ENCODE peak calls at places on chromosomes 6 and 20, in seven cellular contexts. K is ascending aorta, D is D721Med, H is endothelial cell, W is coronary artery, P is progenitor cell of endocrine pancreas, U is astrocyte of the spinal cord. Q is an unnamed sample.

GRCh38 chr20:45308078-45308778 is at the start of gene MATN4:
- DNase-seq in K (no peak), D (no peak), H (no peak), P (no peak), W (no peak), U (no peak), Q (no peak)

GRCh38 chr6:235763-236360 is 56.4 kb upstream of the DUSP22 start:
- DNase-seq in K (no peak), H (no peak), U (peak; percentile 64), P (no peak), D (no peak), W (no peak), Q (peak; percentile 39)

GRCh38 chr6:52900536-52900935 is 9.0 kb downstream of the GSTA3 start:
- DNase-seq in P (no peak), U (no peak), D (no peak), H (no peak), K (no peak), W (no peak), Q (no peak)

GRCh38 chr6:3697609-3698008 is 53.9 kb downstream of the PXDC1 start:
- DNase-seq in W (no peak), H (no peak), D (no peak), K (peak; percentile 77), P (no peak), U (peak; percentile 93), Q (peak; percentile 89)

GRCh38 chr6:26097268-26097875 is 10.1 kb downstream of the HFE start:
- DNase-seq in P (peak; percentile 39), H (peak; percentile 57), D (no peak), W (no peak), K (peak; percentile 82), U (peak; percentile 66), Q (peak; percentile 81)

GRCh38 chr20:1291191-1291741 is 25.2 kb downstream of the SNPH start:
- DNase-seq in W (no peak), U (peak; percentile 18), K (no peak), H (no peak), D (no peak), P (no peak), Q (peak; percentile 74)

GRCh38 chr6:108156938-108157233 is 8.9 kb upstream of the NR2E1 start:
- DNase-seq in D (no peak), K (peak; percentile 7), P (no peak), H (no peak), U (no peak), W (no peak), Q (no peak)

GRCh38 chr20:1491281-1491840 is at the start of gene SIRPB2:
- DNase-seq in P (no peak), K (peak; percentile 78), W (peak; percentile 71), H (peak; percentile 66), U (no peak), D (no peak), Q (peak; percentile 47)

GRCh38 chr6:43506171-43506570 is 4.0 kb downstream of the LRRC73 start:
- DNase-seq in K (no peak), H (no peak), P (no peak), D (no peak), U (no peak), W (no peak), Q (no peak)

GRCh38 chr20:53447271-53447670 is 146.4 kb downstream of the ZNF217 start:
- DNase-seq in H (no peak), W (no peak), U (no peak), P (no peak), K (no peak), D (no peak), Q (no peak)

GRCh38 chr6:89400050-89400449 is 12.0 kb downstream of the RRAGD start:
- DNase-seq in K (no peak), H (no peak), W (no peak), U (no peak), D (no peak), P (no peak), Q (no peak)

GRCh38 chr20:5570442-5570841 is 179.8 kb upstream of the SHLD1 start:
- DNase-seq in W (no peak), H (no peak), D (no peak), P (no peak), K (no peak), U (no peak), Q (no peak)

GRCh38 chr6:162313922-162314660 is 413.5 kb downstream of the PRKN start:
- DNase-seq in P (no peak), K (no peak), D (no peak), U (peak; percentile 2), H (no peak), W (no peak), Q (no peak)

GRCh38 chr20:51244496-51244895 is 221.6 kb upstream of the KCNG1 start:
- DNase-seq in P (no peak), W (no peak), H (no peak), D (no peak), U (no peak), K (no peak), Q (no peak)

GRCh38 chr20:51249215-51249614 is 226.3 kb upstream of the KCNG1 start:
- DNase-seq in D (no peak), U (no peak), W (no peak), H (no peak), P (no peak), K (no peak), Q (no peak)

GRCh38 chr20:51255417-51255816 is 232.5 kb upstream of the KCNG1 start:
- DNase-seq in K (no peak), H (no peak), P (no peak), W (no peak), D (no peak), U (no peak), Q (no peak)

GRCh38 chr20:51249781-51250180 is 226.9 kb upstream of the KCNG1 start:
- DNase-seq in P (no peak), W (no peak), U (no peak), K (no peak), H (no peak), D (no peak), Q (no peak)
- TF ChIP-seq CTCF in P (no peak), W (no peak), U (no peak), K (no peak), H (no peak), D (no peak), Q (no peak)

DNA sequence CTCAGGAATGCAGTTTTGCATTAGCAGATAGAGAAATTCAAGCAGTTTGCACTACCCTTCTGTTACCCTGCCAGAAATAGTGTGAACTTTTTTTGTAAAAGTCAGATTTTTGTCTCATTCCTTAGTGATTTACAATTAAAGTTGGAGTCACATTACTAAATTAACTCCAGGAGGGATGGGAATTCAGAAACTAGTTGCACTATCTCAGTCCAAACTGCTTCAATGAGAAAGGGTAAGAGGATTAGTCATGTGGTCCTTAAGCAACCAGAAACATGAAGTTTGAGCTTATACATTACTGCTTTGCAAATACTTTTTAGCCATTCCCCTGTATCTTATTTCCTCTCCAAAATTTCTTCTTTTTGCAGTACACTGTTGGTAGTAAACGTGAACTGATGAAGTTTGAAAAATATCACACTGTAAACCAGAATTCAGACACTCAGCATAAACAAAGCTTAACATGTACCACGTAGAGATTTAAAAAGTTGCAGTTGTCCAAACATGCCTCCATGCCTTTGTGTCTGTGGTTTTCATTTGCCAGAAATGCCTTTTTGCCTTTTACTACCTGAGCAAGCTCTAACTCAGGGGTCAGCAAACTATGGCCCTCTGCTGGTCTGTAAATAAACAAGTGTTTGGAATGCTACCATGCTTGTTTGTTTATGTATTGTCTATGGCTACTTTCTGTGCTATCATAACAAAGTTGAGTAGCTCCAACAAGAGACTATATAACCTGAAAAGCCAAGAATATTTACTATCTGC is 49.7 kb downstream of the TP53INP2 start:
- DNase-seq in P (no peak), U (no peak), W (no peak), K (no peak), D (no peak), H (no peak), Q (no peak)
- TF ChIP-seq CTCF in P (no peak), U (no peak), W (no peak), K (no peak), D (no peak), H (no peak), Q (no peak)

DNA sequence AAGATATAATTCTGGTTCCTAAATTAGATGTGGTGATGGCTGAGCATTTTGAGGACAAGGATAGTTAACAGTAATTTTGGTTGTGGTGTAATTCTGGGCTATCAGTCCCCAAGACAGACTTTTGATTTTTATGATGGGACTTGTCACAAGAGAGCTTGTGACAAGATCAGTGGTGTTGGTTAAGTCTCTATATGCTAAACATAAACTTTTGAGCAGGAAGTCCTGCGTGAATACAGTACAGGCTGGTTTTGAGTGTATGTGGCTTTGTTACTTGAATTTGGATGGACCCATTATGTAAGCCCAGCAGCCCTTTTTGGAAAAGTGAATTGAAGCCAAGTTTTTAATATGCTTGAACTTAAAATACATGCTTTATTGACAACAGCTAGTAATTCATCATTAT is 38.9 kb downstream of the HECA start:
- DNase-seq in P (no peak), W (no peak), H (no peak), K (no peak), D (no peak), U (no peak), Q (no peak)
- TF ChIP-seq CTCF in P (no peak), W (no peak), H (no peak), K (no peak), D (no peak), U (no peak), Q (no peak)

DNA sequence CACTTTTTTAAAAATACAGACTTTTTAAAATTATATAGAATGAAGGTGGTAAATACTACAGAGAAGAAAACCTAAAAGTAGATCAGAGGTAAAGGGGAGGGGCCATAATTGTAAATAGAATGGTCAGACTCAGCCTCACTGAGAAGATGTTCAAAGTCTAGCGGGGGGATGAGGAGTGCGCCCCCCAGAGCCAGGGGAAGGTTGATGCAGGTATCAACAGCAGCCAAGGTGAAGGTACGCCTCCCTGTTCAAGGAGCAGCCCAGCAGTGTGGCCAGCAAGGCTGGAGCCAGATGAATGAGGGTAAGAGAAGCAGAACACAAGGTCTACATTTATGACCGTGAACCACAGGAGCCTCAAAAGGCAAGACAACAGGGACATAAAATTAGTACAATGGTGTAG is 204.1 kb downstream of the PTPRT start:
- DNase-seq in W (no peak), D (no peak), H (no peak), U (no peak), P (no peak), K (no peak), Q (no peak)
- TF ChIP-seq CTCF in W (no peak), D (no peak), H (no peak), U (no peak), P (peak; percentile 11), K (no peak), Q (no peak)

GRCh38 chr20:9360427-9360826 is 154.0 kb upstream of the LAMP5 start:
- DNase-seq in U (peak; percentile 26), H (no peak), W (no peak), P (no peak), D (no peak), K (no peak), Q (no peak)

GRCh38 chr20:9363673-9364072 is 150.7 kb upstream of the LAMP5 start:
- DNase-seq in U (no peak), D (no peak), K (no peak), P (no peak), H (no peak), W (no peak), Q (no peak)

GRCh38 chr20:9354579-9354978 is 159.8 kb upstream of the LAMP5 start:
- DNase-seq in P (no peak), U (no peak), W (no peak), K (no peak), D (no peak), H (no peak), Q (no peak)

GRCh38 chr20:9353916-9354276 is 160.5 kb upstream of the LAMP5 start:
- DNase-seq in U (peak; percentile 11), W (no peak), H (no peak), K (no peak), P (no peak), D (no peak), Q (peak; percentile 72)

GRCh38 chr20:9359561-9360308 is 154.7 kb upstream of the LAMP5 start:
- DNase-seq in K (no peak), D (no peak), W (no peak), P (no peak), U (peak; percentile 79), H (peak; percentile 35), Q (peak; percentile 82)
- TF ChIP-seq CTCF in K (peak; percentile 58), D (peak; percentile 48), W (peak; percentile 15), P (peak; percentile 68), U (peak; percentile 39), H (peak; percentile 36), Q (peak; percentile 40)

Q was measured in fibroblast of pulmonary artery.